ENCODE peak calls at places on chromosomes 1 and 21, in ten cellular contexts. U, B, A, N, F, X, Q, E, T and Z are unnamed samples.
A peak's percentile ranks its signal among the peaks of the same experiment; 100 is the strongest.

GRCh38 chr1:106986603-106987002 is 69.9 kb upstream of the PRMT6 start:
- DNase-seq in U (no peak), B (no peak), A (no peak), N (no peak), F (no peak), X (no peak), Q (no peak), E (no peak), T (no peak), Z (no peak)

GRCh38 chr1:204751883-204752687 is 66.5 kb upstream of the LRRN2 start:
- DNase-seq in U (peak; percentile 32), B (no peak), A (no peak), N (peak; percentile 34), F (no peak), X (no peak), Q (no peak), E (no peak), T (no peak), Z (peak; percentile 87)

GRCh38 chr1:10980841-10981727 is 31.4 kb upstream of the TARDBP start:
- DNase-seq in U (no peak), B (no peak), A (no peak), N (no peak), F (peak; percentile 18), X (peak; percentile 85), Q (no peak), E (no peak), T (peak; percentile 26), Z (no peak)

GRCh38 chr1:244640917-244641316 is 12.0 kb upstream of the DESI2 start:
- DNase-seq in U (no peak), B (no peak), A (no peak), N (no peak), F (no peak), X (no peak), Q (no peak), E (no peak), T (no peak), Z (no peak)

GRCh38 chr21:28910280-28910887 is 82.3 kb downstream of the LTN1 start:
- DNase-seq in U (no peak), B (no peak), A (no peak), N (no peak), F (no peak), X (no peak), Q (no peak), E (no peak), T (no peak), Z (no peak)

GRCh38 chr1:2509589-2509988 is 16.8 kb downstream of the PANK4 start:
- DNase-seq in U (no peak), B (no peak), A (no peak), N (no peak), F (no peak), X (no peak), Q (no peak), E (no peak), T (no peak), Z (no peak)

GRCh38 chr1:167797005-167797404 is 75.2 kb downstream of the MPZL1 start:
- DNase-seq in U (no peak), B (peak; percentile 97), A (no peak), N (peak; percentile 77), F (peak; percentile 99), X (peak; percentile 100), Q (peak; percentile 97), E (peak; percentile 93), T (peak; percentile 59), Z (no peak)

GRCh38 chr1:228317891-228318810 is 88.5 kb downstream of the TRIM11 start:
- DNase-seq in U (no peak), B (no peak), A (no peak), N (no peak), F (no peak), X (no peak), Q (no peak), E (no peak), T (peak; percentile 6), Z (no peak)

GRCh38 chr1:8712413-8713229 is 104.8 kb downstream of the RERE start:
- DNase-seq in U (no peak), B (peak; percentile 90), A (no peak), N (peak; percentile 70), F (peak; percentile 89), X (peak; percentile 89), Q (no peak), E (peak; percentile 87), T (no peak), Z (no peak)

GRCh38 chr1:157326173-157326859 is 188.1 kb upstream of the ETV3 start:
- DNase-seq in U (no peak), B (no peak), A (no peak), N (no peak), F (no peak), X (no peak), Q (no peak), E (no peak), T (no peak), Z (no peak)

GRCh38 chr1:192998536-192998935 is 60.6 kb downstream of the UCHL5 start:
- DNase-seq in U (no peak), B (no peak), A (peak; percentile 35), N (no peak), F (no peak), X (no peak), Q (no peak), E (no peak), T (no peak), Z (no peak)
- TF ChIP-seq CTCF in U (no peak), B (peak; percentile 24), A (peak; percentile 85), N (peak; percentile 18), F (peak; percentile 18), X (no peak), Q (peak; percentile 20), E (peak; percentile 9), T (peak; percentile 46), Z (no peak)

GRCh38 chr21:46549650-46550049 is 55.2 kb downstream of the S100B start:
- DNase-seq in U (no peak), B (no peak), A (no peak), N (no peak), F (no peak), X (no peak), Q (no peak), E (no peak), T (no peak), Z (no peak)
- TF ChIP-seq CTCF in U (no peak), B (no peak), A (no peak), N (no peak), F (no peak), X (no peak), Q (no peak), E (no peak), T (no peak), Z (no peak)

GRCh38 chr21:37164742-37165141 is 91.7 kb downstream of the TTC3 start:
- DNase-seq in U (no peak), B (no peak), A (no peak), N (no peak), F (peak; percentile 62), X (peak; percentile 47), Q (no peak), E (no peak), T (no peak), Z (no peak)

GRCh38 chr21:37165606-37166005 is 92.6 kb downstream of the TTC3 start:
- DNase-seq in U (no peak), B (no peak), A (no peak), N (no peak), F (no peak), X (peak; percentile 48), Q (no peak), E (no peak), T (no peak), Z (no peak)

GRCh38 chr21:37168666-37169065 is 95.6 kb downstream of the TTC3 start:
- DNase-seq in U (no peak), B (no peak), A (no peak), N (no peak), F (no peak), X (no peak), Q (no peak), E (no peak), T (no peak), Z (no peak)

GRCh38 chr21:37172646-37173045 is 94.5 kb downstream of the VPS26C start:
- DNase-seq in U (no peak), B (no peak), A (no peak), N (peak; percentile 2), F (no peak), X (no peak), Q (no peak), E (no peak), T (no peak), Z (no peak)

DNA sequence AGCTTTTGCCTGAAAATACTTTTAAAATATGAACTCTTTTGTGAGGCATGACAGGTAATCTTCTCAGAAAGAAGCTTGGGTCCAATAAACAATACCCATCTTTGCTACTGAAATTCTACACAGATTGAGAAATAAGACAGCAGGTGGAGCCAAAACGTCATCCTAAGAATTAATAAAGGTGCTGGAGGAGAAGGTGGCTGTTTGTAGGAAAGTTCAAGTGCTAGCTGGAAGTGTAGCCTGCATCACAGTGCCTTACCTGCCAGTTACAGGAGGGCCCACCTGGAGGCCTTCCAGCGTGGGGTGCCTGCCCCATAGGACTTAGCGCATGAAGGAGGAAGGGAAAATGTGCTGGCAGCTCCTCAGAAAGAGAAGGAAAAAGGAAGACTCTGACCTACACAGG is 93.7 kb downstream of the TTC3 start:
- DNase-seq in U (no peak), B (no peak), A (no peak), N (peak; percentile 12), F (no peak), X (no peak), Q (no peak), E (no peak), T (no peak), Z (no peak)
- TF ChIP-seq CTCF in U (no peak), B (peak; percentile 0), A (no peak), N (no peak), F (no peak), X (no peak), Q (peak; percentile 24), E (no peak), T (no peak), Z (no peak)

GRCh38 chr1:224182866-224183590 is at the start of gene DEGS1:
- DNase-seq in U (peak; percentile 90), B (peak; percentile 82), A (peak; percentile 85), N (peak; percentile 94), F (peak; percentile 75), X (peak; percentile 73), Q (peak; percentile 28), E (no peak), T (peak; percentile 83), Z (peak; percentile 86)
- TF ChIP-seq CTCF in U (no peak), B (no peak), A (no peak), N (no peak), F (no peak), X (no peak), Q (no peak), E (peak; percentile 6), T (no peak), Z (no peak)

DNA sequence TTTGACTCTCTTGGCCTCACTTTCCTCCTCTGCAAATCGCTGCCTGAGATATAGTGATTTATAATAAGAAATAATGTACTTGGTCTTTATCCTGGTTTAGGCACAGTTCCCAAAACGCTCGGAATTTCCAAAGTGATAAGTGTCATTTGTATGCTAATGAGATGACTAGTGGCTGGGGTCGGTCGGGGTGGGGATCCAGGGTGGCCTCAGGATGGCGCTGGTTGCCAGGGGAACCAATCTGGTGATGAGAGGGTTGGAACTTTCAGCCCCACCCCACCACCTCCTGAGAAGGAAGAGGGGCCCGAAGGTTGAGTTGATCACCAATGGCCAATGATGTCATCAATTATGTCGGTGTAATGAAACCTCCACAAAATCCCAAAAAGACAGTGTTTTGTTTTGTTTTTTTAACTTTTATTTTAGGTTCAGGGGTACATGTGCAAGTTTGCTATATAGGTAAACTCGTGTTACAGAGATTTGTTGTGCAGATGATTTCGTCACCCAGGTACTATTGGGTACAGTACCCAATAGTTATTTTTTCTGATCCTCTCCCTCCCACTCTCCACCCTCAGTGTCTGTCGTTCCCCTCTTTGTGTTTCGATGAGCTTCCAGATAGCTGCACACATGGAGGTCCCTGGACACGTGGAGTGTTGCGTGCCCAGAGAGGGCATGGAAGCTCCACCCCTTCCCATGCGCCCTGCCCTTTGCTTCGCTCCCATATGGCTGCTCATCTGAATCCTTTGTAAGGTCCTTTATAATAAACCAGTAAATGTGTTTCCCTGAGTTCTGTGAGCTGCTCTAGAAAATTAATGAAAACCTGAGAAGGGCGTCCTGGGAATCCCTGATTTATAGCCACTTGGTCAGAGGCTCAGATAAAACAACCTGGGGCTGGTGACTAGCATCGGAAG is 97.2 kb downstream of the KCNN3 start:
- DNase-seq in U (no peak), B (no peak), A (peak; percentile 74), N (no peak), F (no peak), X (no peak), Q (no peak), E (no peak), T (no peak), Z (no peak)
- TF ChIP-seq CTCF in U (no peak), B (no peak), A (peak; percentile 72), N (no peak), F (no peak), X (no peak), Q (no peak), E (no peak), T (no peak), Z (no peak)